ENCODE peak calls at places on chromosomes 1 and 21, in seven cellular contexts. One of them, this sample, is unnamed.

GRCh38 chr1:76021816-76022215 is 52.7 kb upstream of the ST6GALNAC3 start:
- DNase-seq in breast epithelium: no peak
- DNase-seq in IMR-90: no peak
- DNase-seq in sigmoid colon: no peak
- DNase-seq in A549: no peak
- DNase-seq in lower lobe of right lung: no peak
- DNase-seq in osteoblast: no peak
- DNase-seq in this sample: no peak

GRCh38 chr1:152656459-152656858 is 6.7 kb upstream of the LCE2D start:
- DNase-seq in breast epithelium: no peak
- DNase-seq in IMR-90: no peak
- DNase-seq in sigmoid colon: no peak
- DNase-seq in A549: no peak
- DNase-seq in lower lobe of right lung: no peak
- DNase-seq in osteoblast: no peak
- DNase-seq in this sample: no peak

GRCh38 chr1:230818881-230819280 is 49.4 kb downstream of the C1orf198 start:
- DNase-seq in breast epithelium: no peak
- DNase-seq in IMR-90: no peak
- DNase-seq in sigmoid colon: no peak
- DNase-seq in A549: no peak
- DNase-seq in lower lobe of right lung: no peak
- DNase-seq in osteoblast: no peak
- DNase-seq in this sample: no peak

GRCh38 chr1:116485071-116485735 is 85.6 kb downstream of the CD58 start:
- DNase-seq in breast epithelium: peak; percentile 87
- DNase-seq in IMR-90: peak; percentile 78
- DNase-seq in sigmoid colon: peak; percentile 88
- DNase-seq in A549: peak; percentile 66
- DNase-seq in lower lobe of right lung: peak; percentile 91
- DNase-seq in osteoblast: peak; percentile 89
- DNase-seq in this sample: peak; percentile 82

GRCh38 chr1:204465469-204466415 is 28.9 kb downstream of the PIK3C2B start:
- DNase-seq in breast epithelium: no peak
- DNase-seq in IMR-90: no peak
- DNase-seq in sigmoid colon: no peak
- DNase-seq in A549: no peak
- DNase-seq in lower lobe of right lung: no peak
- DNase-seq in osteoblast: no peak
- DNase-seq in this sample: peak; percentile 29

GRCh38 chr21:38843806-38844479 is 38.2 kb downstream of the ETS2 start:
- DNase-seq in breast epithelium: no peak
- DNase-seq in IMR-90: peak; percentile 86
- DNase-seq in sigmoid colon: no peak
- DNase-seq in A549: no peak
- DNase-seq in lower lobe of right lung: no peak
- DNase-seq in osteoblast: peak; percentile 84
- DNase-seq in this sample: peak; percentile 83

GRCh38 chr1:92441316-92442311 is 45.1 kb downstream of the GFI1 start:
- DNase-seq in breast epithelium: no peak
- DNase-seq in IMR-90: no peak
- DNase-seq in sigmoid colon: no peak
- DNase-seq in A549: peak; percentile 60
- DNase-seq in lower lobe of right lung: no peak
- DNase-seq in osteoblast: no peak
- DNase-seq in this sample: peak; percentile 39

GRCh38 chr1:150789396-150789795 is 18.7 kb downstream of the CTSK start:
- DNase-seq in breast epithelium: no peak
- DNase-seq in IMR-90: no peak
- DNase-seq in sigmoid colon: no peak
- DNase-seq in A549: no peak
- DNase-seq in lower lobe of right lung: peak; percentile 54
- DNase-seq in osteoblast: peak; percentile 56
- DNase-seq in this sample: no peak

GRCh38 chr1:15799004-15799867 is 8.2 kb downstream of the UQCRHL start:
- DNase-seq in breast epithelium: peak; percentile 68
- DNase-seq in IMR-90: peak; percentile 96
- DNase-seq in sigmoid colon: peak; percentile 82
- DNase-seq in A549: peak; percentile 95
- DNase-seq in lower lobe of right lung: peak; percentile 77
- DNase-seq in osteoblast: peak; percentile 93
- DNase-seq in this sample: peak; percentile 96

GRCh38 chr1:26034504-26035202 is 11.3 kb downstream of the SLC30A2 start:
- DNase-seq in breast epithelium: no peak
- DNase-seq in IMR-90: no peak
- DNase-seq in sigmoid colon: no peak
- DNase-seq in A549: no peak
- DNase-seq in lower lobe of right lung: no peak
- DNase-seq in osteoblast: no peak
- DNase-seq in this sample: no peak

GRCh38 chr1:152510503-152510902 is at the start of gene LCE5A:
- DNase-seq in breast epithelium: no peak
- DNase-seq in IMR-90: no peak
- DNase-seq in sigmoid colon: no peak
- DNase-seq in A549: no peak
- DNase-seq in lower lobe of right lung: no peak
- DNase-seq in osteoblast: no peak
- DNase-seq in this sample: no peak

GRCh38 chr1:30508175-30508448 is 215.3 kb downstream of the MATN1 start:
- DNase-seq in breast epithelium: no peak
- DNase-seq in IMR-90: no peak
- DNase-seq in sigmoid colon: no peak
- DNase-seq in A549: no peak
- DNase-seq in lower lobe of right lung: no peak
- DNase-seq in osteoblast: no peak
- DNase-seq in this sample: no peak

GRCh38 chr1:159008744-159009188 is 941 bp upstream of the IFI16 start:
- DNase-seq in breast epithelium: no peak
- DNase-seq in IMR-90: peak; percentile 16
- DNase-seq in sigmoid colon: no peak
- DNase-seq in A549: no peak
- DNase-seq in lower lobe of right lung: no peak
- DNase-seq in osteoblast: no peak
- DNase-seq in this sample: peak; percentile 56

GRCh38 chr1:152034654-152035405 is 2.0 kb downstream of the S100A11 start:
- DNase-seq in breast epithelium: no peak
- DNase-seq in IMR-90: peak; percentile 59
- DNase-seq in sigmoid colon: no peak
- DNase-seq in A549: peak; percentile 86
- DNase-seq in lower lobe of right lung: no peak
- DNase-seq in osteoblast: peak; percentile 92
- DNase-seq in this sample: peak; percentile 88

GRCh38 chr21:38525454-38525853 is 27.2 kb upstream of the ERG start:
- DNase-seq in breast epithelium: no peak
- DNase-seq in IMR-90: no peak
- DNase-seq in sigmoid colon: no peak
- DNase-seq in A549: no peak
- DNase-seq in lower lobe of right lung: no peak
- DNase-seq in osteoblast: no peak
- DNase-seq in this sample: no peak

GRCh38 chr1:209983953-209984352 is 45.9 kb downstream of the SYT14 start:
- DNase-seq in breast epithelium: no peak
- DNase-seq in IMR-90: no peak
- DNase-seq in sigmoid colon: no peak
- DNase-seq in A549: no peak
- DNase-seq in lower lobe of right lung: no peak
- DNase-seq in osteoblast: no peak
- DNase-seq in this sample: no peak

GRCh38 chr21:38751379-38752050 is 54.2 kb upstream of the ETS2 start:
- DNase-seq in breast epithelium: no peak
- DNase-seq in IMR-90: no peak
- DNase-seq in sigmoid colon: no peak
- DNase-seq in A549: no peak
- DNase-seq in lower lobe of right lung: peak; percentile 81
- DNase-seq in osteoblast: no peak
- DNase-seq in this sample: no peak

GRCh38 chr1:25198731-25199231 is 33.5 kb downstream of the SYF2 start:
- DNase-seq in breast epithelium: peak; percentile 82
- DNase-seq in IMR-90: no peak
- DNase-seq in sigmoid colon: no peak
- DNase-seq in A549: no peak
- DNase-seq in lower lobe of right lung: no peak
- DNase-seq in osteoblast: peak; percentile 93
- DNase-seq in this sample: no peak

GRCh38 chr1:204127597-204128242 is 24.1 kb downstream of the ETNK2 start:
- DNase-seq in breast epithelium: no peak
- DNase-seq in IMR-90: peak; percentile 88
- DNase-seq in sigmoid colon: peak; percentile 91
- DNase-seq in A549: peak; percentile 81
- DNase-seq in lower lobe of right lung: peak; percentile 64
- DNase-seq in osteoblast: peak; percentile 97
- DNase-seq in this sample: peak; percentile 86

GRCh38 chr1:112715264-112716053 is at the start of gene PPM1J:
- DNase-seq in breast epithelium: peak; percentile 97
- DNase-seq in IMR-90: peak; percentile 83
- DNase-seq in sigmoid colon: peak; percentile 98
- DNase-seq in A549: peak; percentile 85
- DNase-seq in lower lobe of right lung: peak; percentile 99
- DNase-seq in osteoblast: peak; percentile 100
- DNase-seq in this sample: peak; percentile 92

GRCh38 chr1:10768552-10768951 is 27.9 kb downstream of the CASZ1 start:
- DNase-seq in breast epithelium: no peak
- DNase-seq in IMR-90: no peak
- DNase-seq in sigmoid colon: no peak
- DNase-seq in A549: peak; percentile 18
- DNase-seq in lower lobe of right lung: no peak
- DNase-seq in osteoblast: no peak
- DNase-seq in this sample: no peak

GRCh38 chr1:1431845-1432565 is 3.5 kb upstream of the VWA1 start:
- DNase-seq in breast epithelium: no peak
- DNase-seq in IMR-90: no peak
- DNase-seq in sigmoid colon: peak; percentile 85
- DNase-seq in A549: no peak
- DNase-seq in lower lobe of right lung: peak; percentile 84
- DNase-seq in osteoblast: peak; percentile 97
- DNase-seq in this sample: peak; percentile 84

GRCh38 chr1:201985355-201985754 is 2.9 kb downstream of the RNPEP start:
- DNase-seq in breast epithelium: no peak
- DNase-seq in IMR-90: no peak
- DNase-seq in sigmoid colon: no peak
- DNase-seq in A549: no peak
- DNase-seq in lower lobe of right lung: no peak
- DNase-seq in osteoblast: no peak
- DNase-seq in this sample: no peak

GRCh38 chr1:31750858-31751638 is 13.1 kb downstream of the ADGRB2 start:
- DNase-seq in breast epithelium: no peak
- DNase-seq in IMR-90: peak; percentile 77
- DNase-seq in sigmoid colon: no peak
- DNase-seq in A549: no peak
- DNase-seq in lower lobe of right lung: no peak
- DNase-seq in osteoblast: peak; percentile 99
- DNase-seq in this sample: peak; percentile 45

GRCh38 chr1:229448845-229449244 is 15.0 kb upstream of the ACTA1 start:
- DNase-seq in breast epithelium: no peak
- DNase-seq in IMR-90: no peak
- DNase-seq in sigmoid colon: no peak
- DNase-seq in A549: no peak
- DNase-seq in lower lobe of right lung: no peak
- DNase-seq in osteoblast: no peak
- DNase-seq in this sample: no peak

GRCh38 chr1:229452956-229453801 is 19.3 kb upstream of the ACTA1 start:
- DNase-seq in breast epithelium: no peak
- DNase-seq in IMR-90: peak; percentile 50
- DNase-seq in sigmoid colon: no peak
- DNase-seq in A549: peak; percentile 63
- DNase-seq in lower lobe of right lung: no peak
- DNase-seq in osteoblast: peak; percentile 45
- DNase-seq in this sample: peak; percentile 30

GRCh38 chr1:229448373-229448772 is 14.5 kb upstream of the ACTA1 start:
- DNase-seq in breast epithelium: no peak
- DNase-seq in IMR-90: no peak
- DNase-seq in sigmoid colon: no peak
- DNase-seq in A549: no peak
- DNase-seq in lower lobe of right lung: no peak
- DNase-seq in osteoblast: no peak
- DNase-seq in this sample: no peak

GRCh38 chr1:229445828-229446227 is 11.9 kb upstream of the ACTA1 start:
- DNase-seq in breast epithelium: no peak
- DNase-seq in IMR-90: no peak
- DNase-seq in sigmoid colon: no peak
- DNase-seq in A549: no peak
- DNase-seq in lower lobe of right lung: no peak
- DNase-seq in osteoblast: peak; percentile 27
- DNase-seq in this sample: no peak

DNA sequence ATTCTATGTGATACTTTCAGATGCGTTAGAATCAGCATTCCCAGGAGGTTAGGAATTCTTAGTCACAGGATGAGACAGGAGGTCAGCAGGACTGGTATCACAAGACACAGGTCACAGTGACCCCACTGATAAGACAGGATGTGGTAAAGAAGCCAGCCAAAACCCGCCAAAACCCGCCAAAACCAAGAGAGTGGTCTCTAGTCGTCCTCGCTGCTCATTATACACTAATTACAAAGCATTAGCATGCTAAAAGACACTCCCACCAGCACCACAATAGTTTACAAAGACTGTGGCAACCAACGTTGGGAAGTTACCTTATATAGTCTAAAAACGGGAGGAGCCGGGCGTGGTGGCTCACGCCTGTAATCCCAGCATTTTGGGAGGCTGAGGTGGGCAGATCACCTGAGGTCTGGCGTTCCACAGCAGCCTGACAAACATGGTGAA is 13.9 kb upstream of the ACTA1 start:
- DNase-seq in breast epithelium: no peak
- DNase-seq in IMR-90: no peak
- DNase-seq in sigmoid colon: no peak
- DNase-seq in A549: no peak
- DNase-seq in lower lobe of right lung: no peak
- DNase-seq in osteoblast: no peak
- DNase-seq in this sample: no peak
- H3K4me3 ChIP-seq in breast epithelium: no peak overlapping the region
- H3K4me3 ChIP-seq in IMR-90: no peak overlapping the region
- H3K4me3 ChIP-seq in sigmoid colon: no peak overlapping the region
- H3K4me3 ChIP-seq in A549: no peak overlapping the region
- H3K4me3 ChIP-seq in lower lobe of right lung: no peak overlapping the region
- H3K4me3 ChIP-seq in osteoblast: no peak overlapping the region
- H3K4me3 ChIP-seq in this sample: no peak overlapping the region

GRCh38 chr1:205739348-205740160 is 10.4 kb downstream of the NUCKS1 start:
- DNase-seq in breast epithelium: no peak
- DNase-seq in IMR-90: peak; percentile 94
- DNase-seq in sigmoid colon: no peak
- DNase-seq in A549: peak; percentile 53
- DNase-seq in lower lobe of right lung: no peak
- DNase-seq in osteoblast: no peak
- DNase-seq in this sample: peak; percentile 94
- TF ChIP-seq CTCF in breast epithelium: no peak
- TF ChIP-seq CTCF in IMR-90: peak; percentile 38
- TF ChIP-seq CTCF in sigmoid colon: no peak
- TF ChIP-seq CTCF in A549: peak; percentile 17
- TF ChIP-seq CTCF in lower lobe of right lung: no peak
- TF ChIP-seq CTCF in osteoblast: peak; percentile 43
- TF ChIP-seq CTCF in this sample: peak; percentile 41

GRCh38 chr1:45952072-45952471 is 148.7 kb downstream of the MAST2 start:
- DNase-seq in breast epithelium: no peak
- DNase-seq in IMR-90: no peak
- DNase-seq in sigmoid colon: no peak
- DNase-seq in A549: no peak
- DNase-seq in lower lobe of right lung: no peak
- DNase-seq in osteoblast: no peak
- DNase-seq in this sample: no peak
- H3K4me3 ChIP-seq in breast epithelium: no peak overlapping the region
- H3K4me3 ChIP-seq in IMR-90: no peak overlapping the region
- H3K4me3 ChIP-seq in sigmoid colon: no peak overlapping the region
- H3K4me3 ChIP-seq in A549: no peak overlapping the region
- H3K4me3 ChIP-seq in lower lobe of right lung: no peak overlapping the region
- H3K4me3 ChIP-seq in osteoblast: no peak overlapping the region
- H3K4me3 ChIP-seq in this sample: no peak overlapping the region

GRCh38 chr1:106868828-106869227 is 187.6 kb upstream of the PRMT6 start:
- DNase-seq in breast epithelium: no peak
- DNase-seq in IMR-90: no peak
- DNase-seq in sigmoid colon: no peak
- DNase-seq in A549: no peak
- DNase-seq in lower lobe of right lung: no peak
- DNase-seq in osteoblast: no peak
- DNase-seq in this sample: no peak
- TF ChIP-seq CTCF in breast epithelium: no peak
- TF ChIP-seq CTCF in IMR-90: no peak
- TF ChIP-seq CTCF in sigmoid colon: no peak
- TF ChIP-seq CTCF in A549: no peak
- TF ChIP-seq CTCF in lower lobe of right lung: no peak
- TF ChIP-seq CTCF in osteoblast: no peak
- TF ChIP-seq CTCF in this sample: no peak

This sample was measured in fibroblast of villous mesenchyme.